ENCODE peak calls at places on chromosome 17, in eight cellular contexts. M, K, O, I, H, U, L and G are unnamed samples.

GRCh38 chr17:2177235-2177811 is 122.4 kb downstream of the HIC1 start:
- DNase-seq in M (no peak), K (no peak), O (no peak), I (no peak), H (peak; percentile 57), U (no peak), L (no peak), G (no peak)

GRCh38 chr17:6187836-6188235 is 117.7 kb downstream of the WSCD1 start:
- DNase-seq in M (peak; percentile 31), K (no peak), O (no peak), I (no peak), H (peak; percentile 12), U (no peak), L (no peak), G (no peak)

GRCh38 chr17:4199818-4200402 is 56.9 kb downstream of the CYB5D2 start:
- DNase-seq in M (peak; percentile 67), K (no peak), O (no peak), I (no peak), H (peak; percentile 9), U (no peak), L (peak; percentile 19), G (no peak)

GRCh38 chr17:8629371-8630226 is 926 bp downstream of the MYH10 start:
- DNase-seq in M (peak; percentile 32), K (no peak), O (peak; percentile 62), I (peak; percentile 51), H (peak; percentile 9), U (peak; percentile 41), L (no peak), G (peak; percentile 52)

GRCh38 chr17:66576473-66576872 is 258.4 kb upstream of the CACNG5 start:
- DNase-seq in M (no peak), K (no peak), O (no peak), I (no peak), H (no peak), U (no peak), L (no peak), G (no peak)

GRCh38 chr17:27494192-27495091 is 38.2 kb downstream of the KSR1 start:
- DNase-seq in M (peak; percentile 33), K (no peak), O (no peak), I (peak; percentile 93), H (peak; percentile 85), U (peak; percentile 63), L (no peak), G (peak; percentile 88)

GRCh38 chr17:45394913-45395568 is 37.6 kb downstream of the ARHGAP27 start:
- DNase-seq in M (peak; percentile 83), K (no peak), O (peak; percentile 71), I (peak; percentile 62), H (peak; percentile 63), U (peak; percentile 59), L (peak; percentile 45), G (peak; percentile 72)

GRCh38 chr17:38733315-38734234 is 3.4 kb downstream of the CISD3 start:
- DNase-seq in M (no peak), K (no peak), O (no peak), I (no peak), H (no peak), U (no peak), L (no peak), G (no peak)

GRCh38 chr17:48551601-48552452 is 6.9 kb upstream of the HOXB2 start:
- DNase-seq in M (no peak), K (no peak), O (no peak), I (no peak), H (no peak), U (no peak), L (no peak), G (no peak)

GRCh38 chr17:64063766-64064224 is 43.4 kb upstream of the ICAM2 start:
- DNase-seq in M (peak; percentile 53), K (peak; percentile 27), O (peak; percentile 65), I (no peak), H (peak; percentile 61), U (peak; percentile 62), L (no peak), G (peak; percentile 83)

GRCh38 chr17:18224428-18225120 is 861 bp upstream of the LLGL1 start:
- DNase-seq in M (no peak), K (no peak), O (no peak), I (no peak), H (no peak), U (peak; percentile 48), L (no peak), G (peak; percentile 55)

GRCh38 chr17:57810740-57811632 is 38.9 kb downstream of the MRPS23 start:
- DNase-seq in M (peak; percentile 63), K (no peak), O (no peak), I (peak; percentile 55), H (peak; percentile 30), U (peak; percentile 69), L (no peak), G (peak; percentile 10)

GRCh38 chr17:6043405-6043804 is 26.8 kb upstream of the WSCD1 start:
- DNase-seq in M (no peak), K (no peak), O (no peak), I (no peak), H (peak; percentile 10), U (no peak), L (no peak), G (no peak)

GRCh38 chr17:204427-205175 is 23.2 kb upstream of the DOC2B start:
- DNase-seq in M (no peak), K (no peak), O (no peak), I (no peak), H (no peak), U (no peak), L (no peak), G (no peak)

GRCh38 chr17:31787082-31787481 is 72.0 kb downstream of the COPRS start:
- DNase-seq in M (no peak), K (no peak), O (no peak), I (no peak), H (no peak), U (no peak), L (no peak), G (no peak)

GRCh38 chr17:35433075-35433894 is 985 bp upstream of the SLFN12 start:
- DNase-seq in M (peak; percentile 95), K (no peak), O (peak; percentile 75), I (peak; percentile 56), H (peak; percentile 99), U (peak; percentile 56), L (peak; percentile 88), G (peak; percentile 57)

GRCh38 chr17:8015957-8016631 is 13.7 kb downstream of the GUCY2D start:
- DNase-seq in M (no peak), K (no peak), O (peak; percentile 65), I (peak; percentile 54), H (no peak), U (no peak), L (no peak), G (peak; percentile 72)

GRCh38 chr17:19645608-19646250 is 2.8 kb upstream of the ALDH3A2 start:
- DNase-seq in M (peak; percentile 39), K (peak; percentile 19), O (peak; percentile 77), I (peak; percentile 82), H (no peak), U (peak; percentile 20), L (no peak), G (peak; percentile 78)

GRCh38 chr17:1000597-1001490 is 3.9 kb downstream of the TIMM22 start:
- DNase-seq in M (no peak), K (no peak), O (peak; percentile 47), I (no peak), H (no peak), U (no peak), L (no peak), G (no peak)

GRCh38 chr17:63680700-63681099 is 19.2 kb downstream of the LIMD2 start:
- DNase-seq in M (no peak), K (no peak), O (no peak), I (no peak), H (no peak), U (no peak), L (no peak), G (no peak)

GRCh38 chr17:64411999-64412771 is 21.5 kb upstream of the PECAM1 start:
- DNase-seq in M (no peak), K (no peak), O (peak; percentile 60), I (no peak), H (peak; percentile 46), U (peak; percentile 56), L (no peak), G (peak; percentile 70)

GRCh38 chr17:41965694-41966375 is 760 bp upstream of the CNP start:
- DNase-seq in M (no peak), K (peak; percentile 40), O (peak; percentile 80), I (peak; percentile 92), H (peak; percentile 65), U (peak; percentile 44), L (no peak), G (peak; percentile 86)

GRCh38 chr17:19737305-19738072 is 10.6 kb downstream of the ALDH3A1 start:
- DNase-seq in M (no peak), K (no peak), O (no peak), I (no peak), H (no peak), U (no peak), L (no peak), G (no peak)

GRCh38 chr17:78010759-78011158 is 52.3 kb downstream of the TNRC6C start:
- DNase-seq in M (no peak), K (no peak), O (no peak), I (no peak), H (no peak), U (no peak), L (no peak), G (no peak)

GRCh38 chr17:58325976-58326468 is 2.6 kb downstream of the TSPOAP1 start:
- DNase-seq in M (no peak), K (no peak), O (no peak), I (no peak), H (no peak), U (no peak), L (no peak), G (no peak)

GRCh38 chr17:17181666-17182600 is 24.2 kb downstream of the PLD6 start:
- DNase-seq in M (no peak), K (no peak), O (no peak), I (no peak), H (no peak), U (no peak), L (no peak), G (no peak)